ENCODE peak calls at places on chromosome 1, in nine cellular contexts. V, C, R, M, L, A, E, Q and O are unnamed samples.

GRCh38 chr1:183512450-183512849 is 40.2 kb downstream of the SMG7 start:
- DNase-seq in V (no peak), C (no peak), R (no peak), M (no peak), L (no peak), A (no peak), E (no peak), Q (no peak), O (no peak)

GRCh38 chr1:154115180-154115579 is 39.7 kb downstream of the NUP210L start:
- DNase-seq in V (no peak), C (no peak), R (no peak), M (no peak), L (no peak), A (peak), E (no peak), Q (no peak), O (no peak)

GRCh38 chr1:226095286-226095685 is 32.8 kb downstream of the H3-3A start:
- DNase-seq in V (no peak), C (no peak), R (no peak), M (no peak), L (no peak), A (no peak), E (no peak), Q (no peak), O (no peak)

GRCh38 chr1:223815865-223816264 is 29.9 kb downstream of the TP53BP2 start:
- DNase-seq in V (no peak), C (no peak), R (no peak), M (no peak), L (peak), A (peak), E (no peak), Q (peak), O (peak)

GRCh38 chr1:226946841-226947240 is 6.7 kb downstream of the COQ8A start:
- DNase-seq in V (no peak), C (no peak), R (no peak), M (no peak), L (peak), A (peak), E (no peak), Q (no peak), O (no peak)

GRCh38 chr1:94908190-94908589 is 18.7 kb downstream of the CNN3 start:
- DNase-seq in V (no peak), C (no peak), R (no peak), M (no peak), L (no peak), A (no peak), E (no peak), Q (no peak), O (no peak)

GRCh38 chr1:153760440-153760839 is 14.8 kb upstream of the SLC27A3 start:
- DNase-seq in V (no peak), C (no peak), R (no peak), M (no peak), L (peak), A (peak), E (no peak), Q (no peak), O (no peak)

GRCh38 chr1:208189183-208189582 is 55.0 kb downstream of the PLXNA2 start:
- DNase-seq in V (no peak), C (no peak), R (no peak), M (no peak), L (no peak), A (no peak), E (no peak), Q (no peak), O (peak)

GRCh38 chr1:182962554-182963115 is 9.7 kb upstream of the SHCBP1L start:
- DNase-seq in V (peak), C (peak), R (no peak), M (peak), L (peak), A (peak), E (peak), Q (peak), O (peak)

GRCh38 chr1:43073490-43074230 is 98.4 kb downstream of the EBNA1BP2 start:
- DNase-seq in V (peak), C (peak), R (peak), M (peak), L (peak), A (peak), E (peak), Q (peak), O (peak)

GRCh38 chr1:245124644-245125043 is 30.1 kb upstream of the KIF26B start:
- DNase-seq in V (no peak), C (no peak), R (no peak), M (no peak), L (no peak), A (no peak), E (no peak), Q (no peak), O (no peak)

GRCh38 chr1:159953866-159954515 is at the start of gene SLAMF9:
- DNase-seq in V (no peak), C (no peak), R (no peak), M (no peak), L (peak), A (no peak), E (no peak), Q (peak), O (peak)

GRCh38 chr1:59565611-59566410 is 248.9 kb upstream of the HOOK1 start:
- DNase-seq in V (no peak), C (no peak), R (no peak), M (no peak), L (peak), A (peak), E (peak), Q (peak), O (no peak)

GRCh38 chr1:3004285-3005205 is 16.7 kb upstream of the ACTRT2 start:
- DNase-seq in V (no peak), C (no peak), R (no peak), M (no peak), L (no peak), A (no peak), E (no peak), Q (no peak), O (no peak)

GRCh38 chr1:220786337-220787068 is at the start of gene MTARC1:
- DNase-seq in V (no peak), C (peak), R (no peak), M (peak), L (peak), A (peak), E (peak), Q (peak), O (no peak)

GRCh38 chr1:80910426-80910825 is 890.3 kb upstream of the ADGRL2 start:
- DNase-seq in V (no peak), C (no peak), R (no peak), M (no peak), L (no peak), A (no peak), E (no peak), Q (peak), O (no peak)

GRCh38 chr1:41749992-41750745 is 168.6 kb downstream of the HIVEP3 start:
- DNase-seq in V (no peak), C (no peak), R (no peak), M (no peak), L (no peak), A (no peak), E (no peak), Q (no peak), O (no peak)

GRCh38 chr1:222073307-222073995 is 331.6 kb upstream of the DUSP10 start:
- DNase-seq in V (no peak), C (no peak), R (no peak), M (no peak), L (peak), A (peak), E (no peak), Q (peak), O (peak)

GRCh38 chr1:102834688-102835320 is 273.5 kb downstream of the COL11A1 start:
- DNase-seq in V (no peak), C (no peak), R (no peak), M (no peak), L (peak), A (peak), E (no peak), Q (peak), O (no peak)

GRCh38 chr1:192580351-192580962 is 4.9 kb downstream of the RGS1 start:
- DNase-seq in V (no peak), C (peak), R (no peak), M (peak), L (peak), A (peak), E (no peak), Q (peak), O (no peak)

GRCh38 chr1:220274122-220274855 is 2.0 kb upstream of the RAB3GAP2 start:
- DNase-seq in V (no peak), C (no peak), R (no peak), M (no peak), L (peak), A (peak), E (no peak), Q (peak), O (no peak)

GRCh38 chr1:53582211-53583020 is 123.2 kb downstream of the DMRTB1 start:
- DNase-seq in V (no peak), C (no peak), R (no peak), M (no peak), L (no peak), A (no peak), E (peak), Q (no peak), O (no peak)

GRCh38 chr1:6460349-6461236 is 5.4 kb downstream of the TNFRSF25 start:
- DNase-seq in V (peak), C (no peak), R (peak), M (peak), L (no peak), A (no peak), E (no peak), Q (no peak), O (no peak)

GRCh38 chr1:92822907-92823306 is 8.9 kb upstream of the RPL5 start:
- DNase-seq in V (no peak), C (peak), R (no peak), M (no peak), L (peak), A (peak), E (no peak), Q (peak), O (no peak)